ENCODE peak calls at places on chromosomes 4 and X, in six cellular contexts. X is T-helper 2 cell, M is fibroblast of lung, I is nephron progenitor cell, G is MCF 10A, L is NCI-H1105. Y is an unnamed sample.

GRCh38 chr4:82792912-82793649 is 5.5 kb downstream of the SCD5 start:
- DNase-seq in X (no peak), L (no peak), I (no peak), G (no peak), M (no peak), Y (no peak)

GRCh38 chr4:77465271-77465670 is 140.3 kb upstream of the CXCL13 start:
- DNase-seq in G (peak; percentile 45), M (peak; percentile 34), L (no peak), I (no peak), X (no peak), Y (peak; percentile 23)

GRCh38 chr4:41213563-41214157 is 682 bp downstream of the APBB2 start:
- DNase-seq in I (peak; percentile 61), G (peak; percentile 29), M (no peak), X (no peak), L (no peak), Y (no peak)

GRCh38 chr4:111871802-111872201 is 273.5 kb upstream of the FAM241A start:
- DNase-seq in I (no peak), L (no peak), M (no peak), X (no peak), G (no peak), Y (no peak)

GRCh38 chr4:41294445-41295062 is 37.8 kb downstream of the UCHL1 start:
- DNase-seq in M (peak; percentile 9), G (no peak), X (no peak), L (no peak), I (no peak), Y (no peak)

GRCh38 chr4:105092356-105092755 is 54.3 kb upstream of the TET2 start:
- DNase-seq in G (peak; percentile 93), I (no peak), X (no peak), L (no peak), M (peak; percentile 93), Y (peak; percentile 35)

GRCh38 chr4:138330531-138330930 is 88.4 kb upstream of the SLC7A11 start:
- DNase-seq in G (no peak), L (no peak), X (no peak), M (no peak), I (no peak), Y (peak; percentile 81)

GRCh38 chr4:140568507-140569306 is at the start of gene UCP1:
- DNase-seq in L (no peak), X (no peak), G (peak; percentile 21), M (no peak), I (peak; percentile 73), Y (no peak)

GRCh38 chrX:71366674-71367256 is 608 bp downstream of the TAF1 start:
- DNase-seq in I (peak; percentile 27), M (peak; percentile 27), L (no peak), X (peak; percentile 14), G (peak; percentile 17), Y (peak; percentile 9)

GRCh38 chr4:47664051-47664826 is 173.6 kb downstream of the CORIN start:
- DNase-seq in L (no peak), X (no peak), G (no peak), I (no peak), M (no peak), Y (no peak)

GRCh38 chrX:115459883-115460564 is 101.0 kb upstream of the PLS3 start:
- DNase-seq in I (no peak), M (peak; percentile 59), G (no peak), L (no peak), X (no peak), Y (peak; percentile 2)

GRCh38 chr4:2254665-2255500 is 7.0 kb downstream of the MXD4 start:
- DNase-seq in X (peak; percentile 3), M (no peak), G (no peak), L (no peak), I (no peak), Y (no peak)

GRCh38 chr4:4395849-4396627 is 9.1 kb downstream of the NSG1 start:
- DNase-seq in M (peak; percentile 22), I (peak; percentile 48), L (peak; percentile 59), X (no peak), G (no peak), Y (no peak)

GRCh38 chr4:119585771-119586170 is 42.8 kb downstream of the PDE5A start:
- DNase-seq in I (no peak), M (peak; percentile 21), G (no peak), X (no peak), L (no peak), Y (no peak)

GRCh38 chrX:151538190-151539122 is 25.0 kb upstream of the PASD1 start:
- DNase-seq in L (no peak), G (peak; percentile 23), M (no peak), I (no peak), X (no peak), Y (no peak)

GRCh38 chr4:29549308-29549707 is 1170.9 kb upstream of the PCDH7 start:
- DNase-seq in I (no peak), G (peak; percentile 24), L (no peak), X (no peak), M (peak; percentile 8), Y (no peak)

GRCh38 chrX:49610718-49611310 is 12.0 kb downstream of the GAGE1 start:
- DNase-seq in X (no peak), M (no peak), I (no peak), G (no peak), L (no peak), Y (no peak)

GRCh38 chrX:78123190-78123589 is 16.3 kb downstream of the TAF9B start:
- DNase-seq in L (no peak), X (no peak), M (no peak), I (no peak), G (peak; percentile 49), Y (no peak)

GRCh38 chr4:145735330-145735638 is 55.3 kb downstream of the C4orf51 start:
- DNase-seq in G (peak; percentile 80), L (no peak), X (no peak), M (peak; percentile 56), I (no peak), Y (peak; percentile 92)

GRCh38 chr4:37890501-37891220 is at the start of gene TBC1D1:
- DNase-seq in I (peak; percentile 54), G (peak; percentile 38), X (peak; percentile 5), L (peak; percentile 22), M (no peak), Y (no peak)

GRCh38 chr4:57193164-57193810 is 83.1 kb upstream of the IGFBP7 start:
- DNase-seq in G (no peak), M (no peak), L (no peak), I (no peak), X (no peak), Y (no peak)

GRCh38 chrX:115894087-115894486 is 276.5 kb upstream of the AGTR2 start:
- DNase-seq in I (no peak), G (peak; percentile 43), L (no peak), M (no peak), X (no peak), Y (no peak)

GRCh38 chrX:2451456-2452316 is 49.1 kb downstream of the DHRSX start:
- DNase-seq in X (no peak), I (no peak), M (peak; percentile 56), L (no peak), G (no peak), Y (peak; percentile 25)

GRCh38 chr4:73743825-73744602 is 3.6 kb downstream of the CXCL8 start:
- DNase-seq in G (no peak), I (no peak), M (no peak), L (no peak), X (no peak), Y (no peak)